ENCODE peak calls at places on chromosomes 11 and 22, in seven cellular contexts. T is activated CD4-positive, CD25-positive, alpha-beta regulatory T cell; R is iPS-NIHi11; P is anterior cingulate cortex; S is mesendoderm; G is activated CD8-positive, alpha-beta memory T cell treated with anti-CD3 and anti-CD28 coated beads, Interleukin-2, amount 10 ng/mL, durations not matched to agents 7 days and 5 days; A is hypothalamus. K is an unnamed sample.

GRCh38 chr22:49010086-49010863 is 817.4 kb downstream of the BRD1 start:
- DNase-seq in A (no peak), R (no peak), S (no peak), T (no peak), G (peak), P (no peak), K (no peak)

GRCh38 chr11:12914401-12914912 is 94.7 kb upstream of the RASSF10 start:
- DNase-seq in P (peak), S (peak), G (no peak), T (no peak), A (peak), R (peak), K (peak)

GRCh38 chr11:14359573-14360031 is 619 bp upstream of the RRAS2 start:
- DNase-seq in R (no peak), T (no peak), P (no peak), A (no peak), G (no peak), S (no peak), K (no peak)

GRCh38 chr22:38638734-38639133 is 17.5 kb downstream of the FAM227A start:
- DNase-seq in S (no peak), R (no peak), P (no peak), G (no peak), T (no peak), A (no peak), K (no peak)

GRCh38 chr11:61885166-61885778 is 6.1 kb downstream of the FADS3 start:
- DNase-seq in R (no peak), A (no peak), T (no peak), P (no peak), G (no peak), S (peak), K (no peak)

GRCh38 chr22:24117942-24118341 is 63.3 kb upstream of the SUSD2 start:
- DNase-seq in T (no peak), S (peak), G (no peak), R (peak), P (no peak), A (no peak), K (no peak)

GRCh38 chr11:73995247-73995646 is 12.6 kb upstream of the UCP2 start:
- DNase-seq in T (no peak), A (no peak), S (peak), G (no peak), R (no peak), P (no peak), K (no peak)

GRCh38 chr11:108734956-108735559 is 70.2 kb downstream of the DDX10 start:
- DNase-seq in G (no peak), S (peak), R (peak), A (no peak), T (no peak), P (no peak), K (no peak)

GRCh38 chr11:47565340-47566165 is at the start of gene PTPMT1:
- DNase-seq in R (peak), S (peak), P (no peak), A (peak), T (peak), G (peak), K (peak)